ENCODE peak calls at places on chromosomes 16 and 17, in seven cellular contexts. One of them, this sample, is unnamed.

GRCh38 chr17:77854759-77855745 is 103.5 kb upstream of the TNRC6C start:
- DNase-seq in HepG2: no peak
- DNase-seq in IMR-90: no peak
- DNase-seq in K562: no peak
- DNase-seq in H1: no peak
- DNase-seq in GM12878: no peak
- DNase-seq in A549: no peak
- DNase-seq in this sample: no peak

GRCh38 chr16:22386976-22387375 is 12.6 kb upstream of the CDR2 start:
- DNase-seq in HepG2: no peak
- DNase-seq in IMR-90: peak; percentile 95
- DNase-seq in H1: no peak
- DNase-seq in K562: no peak
- DNase-seq in A549: no peak
- DNase-seq in GM12878: no peak
- DNase-seq in this sample: no peak

GRCh38 chr16:87436225-87437172 is 44.4 kb downstream of the MAP1LC3B start:
- DNase-seq in GM12878: no peak
- DNase-seq in IMR-90: peak; percentile 47
- DNase-seq in K562: no peak
- DNase-seq in A549: no peak
- DNase-seq in HepG2: no peak
- DNase-seq in H1: no peak
- DNase-seq in this sample: no peak

GRCh38 chr17:13230350-13230900 is 212.6 kb upstream of the ELAC2 start:
- DNase-seq in GM12878: no peak
- DNase-seq in HepG2: no peak
- DNase-seq in IMR-90: no peak
- DNase-seq in A549: no peak
- DNase-seq in K562: no peak
- DNase-seq in H1: no peak
- DNase-seq in this sample: no peak

GRCh38 chr16:17470871-17471744 is at the start of gene XYLT1:
- DNase-seq in HepG2: no peak
- DNase-seq in A549: no peak
- DNase-seq in GM12878: no peak
- DNase-seq in H1: peak; percentile 81
- DNase-seq in IMR-90: peak; percentile 94
- DNase-seq in K562: no peak
- DNase-seq in this sample: no peak

GRCh38 chr16:1494129-1494640 is 1.0 kb downstream of the TELO2 start:
- DNase-seq in A549: peak; percentile 77
- DNase-seq in K562: peak; percentile 62
- DNase-seq in H1: no peak
- DNase-seq in IMR-90: peak; percentile 69
- DNase-seq in HepG2: peak; percentile 27
- DNase-seq in GM12878: no peak
- DNase-seq in this sample: no peak

GRCh38 chr17:4901648-4902344 is 1.1 kb downstream of the CHRNE start:
- DNase-seq in A549: no peak
- DNase-seq in HepG2: no peak
- DNase-seq in IMR-90: no peak
- DNase-seq in GM12878: no peak
- DNase-seq in H1: no peak
- DNase-seq in K562: peak; percentile 64
- DNase-seq in this sample: no peak

GRCh38 chr17:57544834-57545463 is 200.2 kb downstream of the CCDC182 start:
- DNase-seq in GM12878: no peak
- DNase-seq in IMR-90: no peak
- DNase-seq in A549: no peak
- DNase-seq in HepG2: no peak
- DNase-seq in K562: no peak
- DNase-seq in H1: no peak
- DNase-seq in this sample: no peak

GRCh38 chr16:4860727-4861342 is 13.6 kb downstream of the UBN1 start:
- DNase-seq in IMR-90: no peak
- DNase-seq in H1: no peak
- DNase-seq in A549: no peak
- DNase-seq in GM12878: no peak
- DNase-seq in K562: no peak
- DNase-seq in HepG2: no peak
- DNase-seq in this sample: no peak

GRCh38 chr17:56982312-56982711 is 4.4 kb downstream of the SCPEP1 start:
- DNase-seq in IMR-90: no peak
- DNase-seq in K562: peak; percentile 13
- DNase-seq in H1: no peak
- DNase-seq in A549: no peak
- DNase-seq in GM12878: no peak
- DNase-seq in HepG2: no peak
- DNase-seq in this sample: no peak

GRCh38 chr17:4945176-4945943 is 3.0 kb downstream of the PFN1 start:
- DNase-seq in A549: peak; percentile 89
- DNase-seq in IMR-90: peak; percentile 93
- DNase-seq in GM12878: peak; percentile 65
- DNase-seq in K562: peak; percentile 42
- DNase-seq in HepG2: peak; percentile 59
- DNase-seq in H1: peak; percentile 58
- DNase-seq in this sample: peak; percentile 82

GRCh38 chr17:43634681-43635125 is 27.0 kb downstream of the MEOX1 start:
- DNase-seq in A549: no peak
- DNase-seq in K562: no peak
- DNase-seq in HepG2: peak; percentile 53
- DNase-seq in H1: no peak
- DNase-seq in GM12878: no peak
- DNase-seq in IMR-90: peak; percentile 53
- DNase-seq in this sample: no peak

GRCh38 chr16:79013004-79013403 is 587.5 kb downstream of the MAF start:
- DNase-seq in GM12878: no peak
- DNase-seq in IMR-90: no peak
- DNase-seq in HepG2: no peak
- DNase-seq in A549: no peak
- DNase-seq in H1: no peak
- DNase-seq in K562: no peak
- DNase-seq in this sample: no peak

GRCh38 chr17:5793899-5794298 is 209.6 kb upstream of the NLRP1 start:
- DNase-seq in A549: no peak
- DNase-seq in IMR-90: no peak
- DNase-seq in GM12878: no peak
- DNase-seq in H1: no peak
- DNase-seq in K562: no peak
- DNase-seq in HepG2: no peak
- DNase-seq in this sample: no peak

GRCh38 chr16:3592559-3592958 is 15.4 kb upstream of the NLRC3 start:
- DNase-seq in GM12878: no peak
- DNase-seq in K562: no peak
- DNase-seq in H1: no peak
- DNase-seq in IMR-90: no peak
- DNase-seq in HepG2: no peak
- DNase-seq in A549: no peak
- DNase-seq in this sample: no peak

GRCh38 chr16:27244363-27244755 is 24.2 kb downstream of the NSMCE1 start:
- DNase-seq in HepG2: no peak
- DNase-seq in H1: no peak
- DNase-seq in IMR-90: no peak
- DNase-seq in K562: no peak
- DNase-seq in GM12878: no peak
- DNase-seq in A549: no peak
- DNase-seq in this sample: no peak

GRCh38 chr16:349211-349610 is 3.3 kb downstream of the AXIN1 start:
- DNase-seq in HepG2: no peak
- DNase-seq in K562: no peak
- DNase-seq in GM12878: peak; percentile 50
- DNase-seq in A549: no peak
- DNase-seq in IMR-90: no peak
- DNase-seq in H1: no peak
- DNase-seq in this sample: no peak

GRCh38 chr16:51393381-51394005 is 242.4 kb upstream of the SALL1 start:
- DNase-seq in A549: no peak
- DNase-seq in K562: no peak
- DNase-seq in HepG2: no peak
- DNase-seq in GM12878: no peak
- DNase-seq in IMR-90: peak; percentile 51
- DNase-seq in H1: no peak
- DNase-seq in this sample: no peak

GRCh38 chr16:78990309-78990701 is 610.2 kb downstream of the MAF start:
- DNase-seq in H1: no peak
- DNase-seq in HepG2: no peak
- DNase-seq in K562: no peak
- DNase-seq in GM12878: no peak
- DNase-seq in IMR-90: no peak
- DNase-seq in A549: no peak
- DNase-seq in this sample: no peak

GRCh38 chr17:37489197-37490001 is at the start of gene DUSP14:
- DNase-seq in A549: peak; percentile 83
- DNase-seq in HepG2: peak; percentile 70
- DNase-seq in GM12878: no peak
- DNase-seq in IMR-90: peak; percentile 77
- DNase-seq in H1: peak; percentile 84
- DNase-seq in K562: peak; percentile 97
- DNase-seq in this sample: peak; percentile 57

DNA sequence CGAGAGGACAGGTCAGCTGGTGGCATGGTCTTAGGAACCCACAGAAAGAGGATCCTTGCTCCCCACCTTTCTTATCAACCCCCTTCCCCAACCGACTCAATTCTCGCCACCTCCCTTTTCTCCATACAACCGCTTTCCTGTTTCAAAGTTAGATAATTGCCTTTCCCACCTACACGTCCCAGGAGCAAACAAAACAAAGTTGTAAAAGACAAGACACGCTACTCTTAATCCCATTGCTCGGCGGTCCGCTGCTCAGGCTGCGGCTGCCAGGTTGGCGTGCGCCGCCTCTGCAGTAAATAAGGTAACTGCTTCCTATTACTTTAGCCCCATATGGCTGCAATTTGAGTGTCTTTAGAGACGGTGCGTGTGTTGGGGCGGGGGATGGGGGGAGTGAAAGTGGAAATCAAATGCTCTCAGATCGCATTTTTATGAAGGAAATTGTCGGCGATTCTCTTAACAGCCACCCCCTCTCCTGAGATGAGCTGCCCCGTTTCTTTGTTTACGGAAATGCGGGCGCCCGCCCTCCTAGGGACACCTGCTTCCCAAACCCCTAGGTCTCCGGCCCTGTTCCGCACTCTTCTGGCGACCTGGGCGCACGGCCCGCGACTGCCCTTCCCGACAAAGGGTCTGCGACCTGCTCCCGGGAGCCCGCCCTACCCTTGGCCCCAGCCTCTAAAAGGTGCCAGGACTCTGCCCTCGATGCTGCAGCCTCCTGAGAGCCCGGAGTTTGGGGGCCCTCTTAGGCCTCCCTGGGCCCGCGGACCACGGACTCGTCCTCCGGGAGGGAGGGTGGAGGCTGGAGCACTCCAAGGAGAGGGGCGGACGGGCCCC is 3.7 kb upstream of the CBX8 start:
- DNase-seq in A549: no peak
- DNase-seq in HepG2: no peak
- DNase-seq in IMR-90: peak; percentile 39
- DNase-seq in H1: peak; percentile 87
- DNase-seq in K562: no peak
- DNase-seq in GM12878: no peak
- DNase-seq in this sample: peak; percentile 50
- TF ChIP-seq CEBPB in A549: no peak
- TF ChIP-seq CEBPB in HepG2: no peak
- TF ChIP-seq CEBPB in IMR-90: no peak
- TF ChIP-seq CEBPB in H1: no peak
- TF ChIP-seq CEBPB in K562: no peak
- TF ChIP-seq CEBPB in GM12878: no peak
- TF ChIP-seq CEBPB in this sample: no peak

DNA sequence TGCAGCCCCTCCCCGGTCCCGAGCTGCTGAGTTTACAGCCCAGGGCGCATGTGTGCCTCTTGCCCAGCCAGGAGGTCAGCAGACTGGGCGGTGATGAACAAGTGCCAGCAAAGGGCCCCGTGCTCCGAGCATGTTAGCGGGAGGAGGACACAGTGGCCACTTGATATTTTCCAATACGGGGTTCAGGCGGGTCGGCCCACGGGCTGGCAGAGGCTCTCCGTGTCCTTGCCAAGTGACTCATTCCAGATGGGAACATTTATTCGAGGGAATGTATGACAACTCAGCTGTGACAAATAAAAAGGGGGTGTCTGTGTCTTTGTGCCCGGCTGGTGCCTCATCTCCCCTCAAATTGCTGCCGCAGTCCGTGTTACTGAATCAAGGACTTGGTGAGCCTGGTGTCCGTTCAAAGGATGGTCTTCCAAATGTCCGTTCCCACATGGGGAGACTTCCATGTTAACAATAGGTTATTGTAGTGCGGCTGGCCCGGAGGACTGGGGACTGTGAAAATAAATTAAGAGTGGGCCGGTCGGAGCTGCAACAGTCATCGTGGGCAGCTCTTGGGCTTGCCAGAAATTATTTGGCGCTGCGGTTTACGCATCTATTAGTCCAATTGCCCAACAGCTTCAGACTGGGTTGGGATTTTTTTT is 173.9 kb upstream of the CIBAR2 start:
- DNase-seq in HepG2: no peak
- DNase-seq in A549: no peak
- DNase-seq in K562: no peak
- DNase-seq in IMR-90: peak; percentile 76
- DNase-seq in GM12878: no peak
- DNase-seq in H1: no peak
- DNase-seq in this sample: no peak
- TF ChIP-seq CEBPB in HepG2: no peak
- TF ChIP-seq CEBPB in A549: no peak
- TF ChIP-seq CEBPB in K562: no peak
- TF ChIP-seq CEBPB in IMR-90: peak; percentile 89
- TF ChIP-seq CEBPB in GM12878: no peak
- TF ChIP-seq CEBPB in H1: no peak
- TF ChIP-seq CEBPB in this sample: no peak

GRCh38 chr17:64382184-64382583 is 8.5 kb downstream of the PECAM1 start:
- DNase-seq in HepG2: no peak
- DNase-seq in K562: no peak
- DNase-seq in A549: no peak
- DNase-seq in GM12878: no peak
- DNase-seq in IMR-90: no peak
- DNase-seq in H1: no peak
- DNase-seq in this sample: no peak
- TF ChIP-seq CEBPB in HepG2: no peak
- TF ChIP-seq CEBPB in K562: no peak
- TF ChIP-seq CEBPB in A549: no peak
- TF ChIP-seq CEBPB in GM12878: no peak
- TF ChIP-seq CEBPB in IMR-90: no peak
- TF ChIP-seq CEBPB in H1: no peak
- TF ChIP-seq CEBPB in this sample: no peak

GRCh38 chr16:58026139-58026704 is 668 bp downstream of the MMP15 start:
- DNase-seq in GM12878: no peak
- DNase-seq in HepG2: no peak
- DNase-seq in H1: peak; percentile 72
- DNase-seq in IMR-90: peak; percentile 17
- DNase-seq in A549: peak; percentile 64
- DNase-seq in K562: peak; percentile 51
- DNase-seq in this sample: no peak
- TF ChIP-seq CEBPB in GM12878: no peak
- TF ChIP-seq CEBPB in HepG2: no peak
- TF ChIP-seq CEBPB in H1: no peak
- TF ChIP-seq CEBPB in IMR-90: no peak
- TF ChIP-seq CEBPB in A549: no peak
- TF ChIP-seq CEBPB in K562: no peak
- TF ChIP-seq CEBPB in this sample: no peak

DNA sequence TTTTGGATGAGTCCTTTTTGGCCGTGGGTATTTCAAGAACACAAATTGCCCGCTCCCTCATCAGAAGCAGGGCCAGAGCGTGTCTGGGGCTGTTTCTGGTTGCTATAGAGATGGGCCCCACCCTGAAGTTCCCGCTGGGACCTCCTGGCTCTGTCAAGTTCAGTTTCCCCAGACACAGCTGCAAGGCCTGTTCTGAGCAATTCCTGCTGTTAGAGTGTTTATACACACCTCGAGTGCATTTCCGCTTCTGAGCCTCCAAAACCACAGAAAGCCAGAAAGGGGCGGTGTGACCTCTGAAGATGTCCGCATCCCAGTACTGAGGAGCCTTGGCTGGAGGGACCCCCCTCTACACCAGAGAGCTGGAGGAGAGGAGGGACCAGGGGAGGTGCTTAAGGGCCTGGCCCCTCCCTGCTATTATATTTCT is 9.3 kb upstream of the WBP2 start:
- DNase-seq in IMR-90: peak; percentile 92
- DNase-seq in HepG2: no peak
- DNase-seq in K562: peak; percentile 38
- DNase-seq in GM12878: peak; percentile 77
- DNase-seq in H1: no peak
- DNase-seq in A549: no peak
- DNase-seq in this sample: no peak
- TF ChIP-seq CEBPB in IMR-90: no peak
- TF ChIP-seq CEBPB in HepG2: no peak
- TF ChIP-seq CEBPB in K562: no peak
- TF ChIP-seq CEBPB in GM12878: no peak
- TF ChIP-seq CEBPB in H1: no peak
- TF ChIP-seq CEBPB in A549: no peak
- TF ChIP-seq CEBPB in this sample: no peak

This sample was measured in HCT116.